ENCODE peak calls at places on chromosomes 1 and 21, in four cellular contexts. E is K562, C is GM12878, J is HepG2. V is an unnamed sample.

GRCh38 chr1:215845224-215845902 is 278.3 kb downstream of the KCTD3 start:
- DNase-seq in J (no peak), C (no peak), E (no peak), V (no peak)

GRCh38 chr21:37463083-37463780 is 96.7 kb downstream of the DYRK1A start:
- DNase-seq in C (peak; percentile 12), J (peak; percentile 32), E (peak; percentile 51), V (no peak)

GRCh38 chr1:232769718-232770117 is 35.5 kb upstream of the MAP10 start:
- DNase-seq in E (no peak), J (no peak), C (no peak), V (no peak)

GRCh38 chr1:168788262-168788661 is 59.3 kb upstream of the DPT start:
- DNase-seq in J (no peak), E (no peak), C (no peak), V (no peak)

GRCh38 chr1:92411511-92411910 is 75.2 kb downstream of the GFI1 start:
- DNase-seq in E (no peak), J (no peak), C (no peak), V (no peak)

GRCh38 chr1:6471969-6472368 is 6.0 kb upstream of the TNFRSF25 start:
- DNase-seq in E (no peak), J (no peak), C (no peak), V (no peak)

GRCh38 chr21:42411891-42412635 is 8.4 kb downstream of the UBASH3A start:
- DNase-seq in E (no peak), J (no peak), C (no peak), V (no peak)

GRCh38 chr1:23383547-23384311 is 14.1 kb upstream of the ZNF436 start:
- DNase-seq in J (no peak), C (no peak), E (no peak), V (no peak)

GRCh38 chr1:153506831-153507413 is 28.9 kb downstream of the S100A6 start:
- DNase-seq in E (no peak), C (no peak), J (peak; percentile 72), V (no peak)

GRCh38 chr1:57770236-57770635 is 346.4 kb upstream of the DAB1 start:
- DNase-seq in C (no peak), J (no peak), E (no peak), V (no peak)

GRCh38 chr1:203763505-203763904 is 1.5 kb upstream of the LAX1 start:
- DNase-seq in E (peak; percentile 12), C (no peak), J (no peak), V (no peak)

GRCh38 chr1:54607821-54608220 is 15.5 kb downstream of the FAM151A start:
- DNase-seq in J (no peak), C (no peak), E (no peak), V (no peak)

GRCh38 chr1:240385551-240385950 is 226.4 kb downstream of the GREM2 start:
- DNase-seq in E (no peak), J (no peak), C (no peak), V (no peak)

GRCh38 chr1:47555307-47555706 is 117.5 kb downstream of the FOXD2 start:
- DNase-seq in E (no peak), C (no peak), J (no peak), V (no peak)

GRCh38 chr1:162500805-162501204 is 3.2 kb downstream of the UHMK1 start:
- DNase-seq in J (no peak), E (no peak), C (no peak), V (no peak)

GRCh38 chr1:76238094-76238551 is 163.6 kb downstream of the ST6GALNAC3 start:
- DNase-seq in J (no peak), C (no peak), E (no peak), V (no peak)

GRCh38 chr1:111769517-111770146 is 13.9 kb downstream of the DDX20 start:
- DNase-seq in E (peak; percentile 68), C (peak; percentile 44), J (peak; percentile 65), V (no peak)

GRCh38 chr1:168842306-168842705 is 113.3 kb upstream of the DPT start:
- DNase-seq in J (no peak), E (no peak), C (no peak), V (no peak)

GRCh38 chr1:45040297-45040696 is 28.2 kb downstream of the UROD start:
- DNase-seq in J (no peak), E (no peak), C (no peak), V (no peak)

DNA sequence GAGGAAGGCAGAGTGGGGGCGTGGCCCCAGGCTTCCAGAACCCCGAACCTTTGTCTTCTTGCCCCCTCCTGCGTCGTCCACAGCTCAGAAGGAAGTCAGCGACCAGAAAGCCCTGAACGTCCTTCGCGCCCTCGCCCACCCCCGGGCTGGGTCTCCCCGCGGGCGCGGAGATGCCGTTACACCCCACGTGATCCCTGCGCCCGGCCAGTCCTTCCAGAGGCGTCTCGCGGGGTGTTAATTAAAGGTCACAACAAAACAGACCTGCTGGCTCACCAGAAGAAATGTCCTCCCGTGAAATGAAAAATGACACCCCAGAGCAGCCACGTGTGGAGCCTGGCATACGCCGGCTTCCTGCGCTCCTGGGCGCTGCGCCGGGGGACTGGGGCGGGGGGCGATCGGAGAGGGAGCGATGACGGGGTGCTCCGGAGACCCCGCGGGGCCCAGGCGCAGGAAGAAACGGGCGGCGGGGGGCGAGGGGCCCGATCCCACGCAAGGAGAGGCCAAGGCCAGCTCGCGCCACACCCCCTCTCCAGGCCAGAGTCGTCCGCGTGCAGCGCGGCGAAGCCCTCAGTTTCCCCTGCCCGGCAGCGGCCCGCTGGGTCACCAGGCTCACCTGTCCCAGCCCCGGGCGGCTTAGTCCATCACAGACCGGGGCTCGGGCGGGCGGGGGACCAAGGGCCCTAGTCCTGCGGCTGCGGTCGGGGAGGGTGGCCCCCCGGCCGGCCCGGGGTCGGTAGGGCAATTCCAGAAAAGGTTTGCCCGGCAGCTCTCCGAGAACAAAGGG is 948 bp upstream of the KIF26B start:
- DNase-seq in C (no peak), J (no peak), E (peak; percentile 37), V (peak; percentile 71)
- TF ChIP-seq CBX5 in C (no peak), J (no peak), E (no peak), V (no peak)

DNA sequence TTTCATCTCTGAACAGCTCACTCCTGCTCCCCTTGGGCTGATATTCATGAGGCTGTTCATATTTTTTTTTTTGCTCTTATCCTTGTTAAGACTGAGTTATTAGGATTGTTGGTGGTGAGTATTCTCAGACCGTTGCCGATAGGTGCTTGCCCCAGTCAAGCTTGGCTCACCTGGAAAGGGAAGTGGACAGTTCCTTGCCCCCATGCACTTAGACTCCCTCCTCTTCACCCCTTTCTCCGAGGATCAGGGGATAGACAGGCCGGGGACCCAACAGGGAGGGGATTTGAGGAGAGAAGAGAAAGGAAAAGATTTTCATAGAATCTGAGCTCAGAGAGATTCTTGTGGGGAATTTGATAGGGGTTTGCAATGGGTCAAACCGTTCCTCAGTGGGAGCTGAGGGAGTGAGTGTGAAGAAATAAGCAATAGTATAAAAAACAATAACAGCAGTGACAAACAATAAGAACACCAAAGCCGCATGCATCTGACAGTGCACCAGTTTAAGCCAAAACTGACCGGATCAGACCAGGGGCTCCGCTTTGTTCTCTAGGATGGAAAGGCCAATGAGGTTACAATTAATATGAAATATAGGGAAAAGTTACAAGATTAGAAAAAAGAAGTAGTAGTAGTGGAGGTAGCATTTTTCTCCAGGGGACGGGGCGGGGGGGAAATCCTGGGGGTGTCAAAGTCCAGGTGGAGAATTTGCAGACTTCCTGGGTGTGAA is 8.8 kb downstream of the PAX7 start:
- DNase-seq in J (no peak), E (no peak), C (no peak), V (peak; percentile 57)
- TF ChIP-seq CBX5 in J (no peak), E (no peak), C (no peak), V (no peak)

GRCh38 chr1:193406901-193407300 is 220.5 kb upstream of the B3GALT2 start:
- DNase-seq in J (peak; percentile 28), E (peak; percentile 35), C (no peak), V (no peak)
- TF ChIP-seq CBX5 in J (no peak), E (no peak), C (no peak), V (no peak)

DNA sequence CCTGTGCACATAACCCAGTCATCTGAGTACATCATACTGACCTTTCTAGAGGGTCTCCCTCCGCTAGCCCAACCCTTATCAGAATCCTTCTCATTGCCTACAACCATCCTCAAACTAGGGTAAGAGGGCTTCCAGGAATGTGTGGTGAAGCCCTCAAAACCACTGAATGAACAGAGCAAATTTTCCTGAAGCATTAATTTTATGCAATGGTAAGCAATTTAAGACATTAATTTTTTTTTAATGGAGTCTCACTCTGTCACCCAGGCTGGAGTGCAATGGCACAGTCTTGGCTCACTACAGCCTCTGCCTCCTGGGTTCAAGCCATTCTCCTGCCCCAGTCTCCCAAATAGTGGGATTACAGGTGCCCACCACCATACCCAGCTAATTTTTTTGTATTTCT is 86.1 kb upstream of the ZNF281 start:
- DNase-seq in J (no peak), E (no peak), C (no peak), V (no peak)
- TF ChIP-seq CBX5 in J (no peak), E (no peak), C (no peak), V (no peak)

DNA sequence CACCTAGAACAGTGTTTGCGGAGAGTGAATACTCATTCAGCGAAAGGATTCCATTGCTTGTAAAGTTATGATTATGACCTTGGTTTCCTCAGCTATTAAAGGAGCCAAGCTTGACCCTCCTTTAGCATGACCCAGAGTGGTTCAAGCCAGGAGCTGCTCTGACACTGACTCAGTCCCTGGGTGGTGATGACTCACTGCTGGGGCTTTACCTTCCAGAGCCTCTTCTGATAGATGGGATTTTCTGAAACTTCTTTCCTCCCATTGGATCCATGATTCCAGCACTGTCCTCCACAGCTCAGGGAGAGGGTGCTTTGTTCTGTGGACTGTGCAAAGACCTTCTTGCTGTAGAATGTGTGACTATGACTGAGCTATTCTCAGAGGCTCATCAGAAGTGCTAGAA is 77.4 kb downstream of the S1PR1 start:
- DNase-seq in E (no peak), J (no peak), C (no peak), V (no peak)
- TF ChIP-seq CBX5 in E (no peak), J (no peak), C (no peak), V (no peak)

GRCh38 chr1:246008256-246008901 is 498.7 kb downstream of the SMYD3 start:
- DNase-seq in C (no peak), E (no peak), J (no peak), V (no peak)

GRCh38 chr1:246018146-246018545 is 488.9 kb downstream of the SMYD3 start:
- DNase-seq in E (no peak), J (no peak), C (no peak), V (no peak)

DNA sequence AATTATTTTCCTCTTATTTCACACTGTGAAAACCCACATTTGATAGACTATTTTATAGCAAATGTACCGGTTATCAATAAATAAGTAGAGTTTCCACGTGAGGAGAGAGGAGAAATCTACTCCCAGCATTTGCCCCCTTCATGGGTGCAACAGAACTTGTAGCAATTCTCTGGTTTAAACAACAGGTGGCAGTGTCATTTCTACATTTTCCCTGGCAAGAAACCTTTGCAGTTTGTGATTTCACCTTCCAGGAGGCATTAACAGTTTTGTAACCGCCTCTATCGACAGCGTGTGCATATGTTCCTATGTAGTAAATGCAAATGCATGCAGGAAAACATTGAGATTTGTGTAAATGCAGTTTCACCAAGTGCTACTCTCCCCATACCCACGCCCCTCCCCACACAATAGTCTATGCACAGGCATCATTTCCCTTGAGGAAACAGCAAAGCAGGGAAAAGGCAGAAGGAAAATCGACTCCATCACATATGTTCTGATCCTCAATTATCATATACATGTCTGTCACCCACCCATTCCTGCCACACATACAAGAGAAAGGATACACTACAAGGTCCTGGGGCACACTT is 494.7 kb downstream of the SMYD3 start:
- DNase-seq in J (peak; percentile 34), E (peak; percentile 53), C (no peak), V (no peak)
- TF ChIP-seq CBX5 in J (no peak), E (no peak), C (no peak), V (no peak)

GRCh38 chr1:156291226-156292061 is 4.0 kb downstream of the GLMP start:
- DNase-seq in E (peak; percentile 65), J (peak; percentile 94), C (no peak), V (peak; percentile 95)
- TF ChIP-seq CBX5 in E (no peak), J (peak; percentile 62), C (no peak), V (no peak)

V was measured in H1.